ENCODE peak calls at places on chromosomes 4 and X, in four cellular contexts. One of them, this sample, is unnamed.

GRCh38 chr4:70671091-70671490 is 4.8 kb upstream of the JCHAIN start:
- DNase-seq in uterus: no peak
- DNase-seq in H54: no peak
- DNase-seq in stomach: no peak
- DNase-seq in this sample: no peak

GRCh38 chr4:120709986-120710385 is 212.5 kb downstream of the PRDM5 start:
- DNase-seq in H54: no peak
- DNase-seq in stomach: no peak
- DNase-seq in uterus: no peak
- DNase-seq in this sample: no peak

GRCh38 chrX:40049084-40049641 is 48.6 kb downstream of the BCOR start:
- DNase-seq in H54: no peak
- DNase-seq in stomach: no peak
- DNase-seq in uterus: no peak
- DNase-seq in this sample: no peak

GRCh38 chr4:119211856-119212250 is 660 bp upstream of the USP53 start:
- DNase-seq in stomach: no peak
- DNase-seq in H54: no peak
- DNase-seq in uterus: no peak
- DNase-seq in this sample: no peak

GRCh38 chrX:24870143-24870542 is 145.6 kb downstream of the ARX start:
- DNase-seq in stomach: no peak
- DNase-seq in uterus: no peak
- DNase-seq in H54: peak
- DNase-seq in this sample: no peak

GRCh38 chr4:128782076-128782715 is 27.3 kb upstream of the JADE1 start:
- DNase-seq in H54: no peak
- DNase-seq in stomach: peak
- DNase-seq in uterus: peak
- DNase-seq in this sample: peak

GRCh38 chrX:9249452-9249851 is 215.4 kb upstream of the TBL1X start:
- DNase-seq in uterus: no peak
- DNase-seq in H54: no peak
- DNase-seq in stomach: no peak
- DNase-seq in this sample: no peak

GRCh38 chr4:139461022-139461421 is 7.1 kb downstream of the RAB33B start:
- DNase-seq in uterus: no peak
- DNase-seq in H54: no peak
- DNase-seq in stomach: no peak
- DNase-seq in this sample: no peak

GRCh38 chr4:78040431-78040830 is 16.7 kb upstream of the FRAS1 start:
- DNase-seq in uterus: no peak
- DNase-seq in H54: no peak
- DNase-seq in stomach: no peak
- DNase-seq in this sample: no peak

GRCh38 chr4:119105605-119106004 is 30.0 kb upstream of the MYOZ2 start:
- DNase-seq in stomach: no peak
- DNase-seq in H54: no peak
- DNase-seq in uterus: no peak
- DNase-seq in this sample: no peak

GRCh38 chr4:183499389-183499788 is 5.5 kb upstream of the ING2 start:
- DNase-seq in H54: no peak
- DNase-seq in uterus: no peak
- DNase-seq in stomach: peak
- DNase-seq in this sample: no peak

GRCh38 chrX:27555514-27555913 is 34.6 kb upstream of the DCAF8L2 start:
- DNase-seq in uterus: no peak
- DNase-seq in stomach: no peak
- DNase-seq in H54: peak
- DNase-seq in this sample: peak

GRCh38 chr4:71230258-71230594 is 108.6 kb upstream of the SLC4A4 start:
- DNase-seq in H54: no peak
- DNase-seq in stomach: peak
- DNase-seq in uterus: no peak
- DNase-seq in this sample: no peak

GRCh38 chrX:38500886-38501285 is 60.5 kb upstream of the TSPAN7 start:
- DNase-seq in H54: no peak
- DNase-seq in stomach: no peak
- DNase-seq in uterus: no peak
- DNase-seq in this sample: no peak

DNA sequence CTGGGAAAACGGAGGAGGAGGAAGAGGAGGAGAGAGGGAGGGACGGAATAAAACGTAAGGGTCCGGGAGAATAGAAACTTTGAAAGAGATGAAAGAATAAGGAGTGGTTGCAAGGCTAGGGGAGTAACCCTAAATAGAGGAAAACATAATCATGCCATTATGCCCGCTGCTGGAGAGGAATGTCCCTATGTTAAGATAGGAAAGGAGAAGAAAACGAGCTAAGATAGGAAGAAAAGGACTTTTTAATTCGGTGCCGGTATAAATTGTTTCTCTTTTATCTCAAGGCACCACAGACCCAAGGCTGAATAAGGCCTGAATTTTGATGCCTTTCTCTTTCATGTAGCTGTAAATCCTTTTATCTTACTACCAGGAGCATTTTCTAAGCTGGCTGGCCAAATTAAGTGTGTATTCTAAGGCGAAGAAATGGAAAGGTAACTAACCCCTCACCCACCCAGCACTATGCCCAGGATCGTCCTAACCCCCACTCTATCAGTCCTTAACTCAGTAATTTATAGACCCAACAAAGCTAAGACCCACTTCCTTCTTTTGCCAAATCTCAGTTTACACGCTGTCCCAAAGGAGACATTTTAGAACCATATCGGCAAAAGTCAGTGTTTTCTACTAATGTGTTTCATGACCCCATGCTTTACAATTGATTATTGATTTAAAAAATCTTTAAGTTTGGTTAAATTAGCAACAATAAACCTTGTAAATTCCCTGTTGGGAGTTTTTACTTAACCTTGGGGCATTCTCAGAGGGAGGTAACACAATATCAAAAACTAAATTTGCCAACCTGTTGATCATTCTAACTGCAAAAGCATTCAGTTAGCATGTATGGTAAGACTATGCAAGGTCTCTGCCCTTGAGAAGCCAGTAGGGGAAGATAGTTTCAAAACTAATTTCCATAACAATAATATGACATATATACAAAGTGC is 1.1 kb upstream of the CUL4B start:
- DNase-seq in uterus: no peak
- DNase-seq in stomach: no peak
- DNase-seq in H54: no peak
- DNase-seq in this sample: no peak
- TF ChIP-seq POLR2A in uterus: peak
- TF ChIP-seq POLR2A in stomach: no peak
- TF ChIP-seq POLR2A in H54: peak
- TF ChIP-seq POLR2A in this sample: peak

GRCh38 chr4:1538096-1538410 is 131.8 kb upstream of the NKX1-1 start:
- DNase-seq in H54: no peak
- DNase-seq in stomach: no peak
- DNase-seq in uterus: no peak
- DNase-seq in this sample: no peak
- TF ChIP-seq POLR2A in H54: no peak
- TF ChIP-seq POLR2A in stomach: no peak
- TF ChIP-seq POLR2A in uterus: no peak
- TF ChIP-seq POLR2A in this sample: no peak

GRCh38 chrX:19354625-19355024 is 10.9 kb downstream of the PDHA1 start:
- DNase-seq in uterus: no peak
- DNase-seq in H54: no peak
- DNase-seq in stomach: no peak
- DNase-seq in this sample: no peak
- TF ChIP-seq POLR2A in uterus: no peak
- TF ChIP-seq POLR2A in H54: no peak
- TF ChIP-seq POLR2A in stomach: no peak
- TF ChIP-seq POLR2A in this sample: no peak

GRCh38 chr4:8269535-8270417 is at the start of gene HTRA3:
- DNase-seq in H54: no peak
- DNase-seq in stomach: peak
- DNase-seq in uterus: peak
- DNase-seq in this sample: peak
- TF ChIP-seq POLR2A in H54: peak
- TF ChIP-seq POLR2A in stomach: no peak
- TF ChIP-seq POLR2A in uterus: peak
- TF ChIP-seq POLR2A in this sample: no peak